ENCODE peak calls at places on chromosomes 7 and 10, in nine cellular contexts. B is RWPE2; V is HCT116; S is PC-3; W is suprapubic skin; M is CD8-positive, alpha-beta memory T cell; L is substantia nigra; X is A549; T is iPS DF 6.9. E is an unnamed sample.

GRCh38 chr7:100689230-100690135 is 4.6 kb downstream of the GIGYF1 start:
- DNase-seq in B (no peak), V (no peak), S (no peak), W (no peak), M (no peak), L (no peak), X (no peak), T (no peak), E (no peak)

GRCh38 chr10:91043173-91043910 is 122.5 kb upstream of the ANKRD1 start:
- DNase-seq in B (no peak), V (peak), S (peak), W (no peak), M (no peak), L (no peak), X (peak), T (no peak), E (no peak)

GRCh38 chr10:89904755-89905154 is 203.4 kb downstream of the KIF20B start:
- DNase-seq in B (no peak), V (no peak), S (peak), W (no peak), M (no peak), L (no peak), X (no peak), T (no peak), E (no peak)

GRCh38 chr10:127293640-127294039 is 97.2 kb upstream of the INSYN2A start:
- DNase-seq in B (no peak), V (no peak), S (no peak), W (no peak), M (no peak), L (no peak), X (no peak), T (no peak), E (peak)

GRCh38 chr7:37732880-37733279 is 49.3 kb downstream of the GPR141 start:
- DNase-seq in B (no peak), V (no peak), S (peak), W (no peak), M (no peak), L (no peak), X (no peak), T (no peak), E (no peak)

GRCh38 chr10:43048301-43049051 is 28.4 kb upstream of the RET start:
- DNase-seq in B (peak), V (no peak), S (no peak), W (peak), M (no peak), L (no peak), X (no peak), T (no peak), E (peak)

GRCh38 chr10:97584798-97585438 is 729 bp downstream of the HOGA1 start:
- DNase-seq in B (no peak), V (no peak), S (no peak), W (no peak), M (no peak), L (no peak), X (no peak), T (no peak), E (no peak)

GRCh38 chr10:7159928-7160327 is 250.9 kb downstream of the SFMBT2 start:
- DNase-seq in B (no peak), V (no peak), S (no peak), W (no peak), M (no peak), L (no peak), X (no peak), T (no peak), E (no peak)

GRCh38 chr7:85274452-85274851 is 87.6 kb upstream of the SEMA3D start:
- DNase-seq in B (no peak), V (no peak), S (no peak), W (no peak), M (no peak), L (no peak), X (no peak), T (no peak), E (no peak)

GRCh38 chr7:127876393-127876792 is 154.8 kb downstream of the LRRC4 start:
- DNase-seq in B (no peak), V (no peak), S (no peak), W (no peak), M (no peak), L (no peak), X (no peak), T (no peak), E (no peak)

GRCh38 chr10:28266449-28267224 is 36.2 kb downstream of the MPP7 start:
- DNase-seq in B (no peak), V (no peak), S (no peak), W (no peak), M (no peak), L (no peak), X (no peak), T (no peak), E (no peak)
- H3K27ac ChIP-seq in B (no peak), V (no peak), S (no peak), W (no peak), M (no peak), L (no peak), X (no peak), T (no peak), E (no peak)

GRCh38 chr7:117019786-117020604 is 66.7 kb downstream of the ST7 start:
- DNase-seq in B (peak), V (peak), S (peak), W (no peak), M (no peak), L (peak), X (peak), T (no peak), E (peak)

GRCh38 chr7:117021960-117022359 is 68.7 kb downstream of the ST7 start:
- DNase-seq in B (no peak), V (no peak), S (no peak), W (no peak), M (no peak), L (no peak), X (no peak), T (no peak), E (no peak)

GRCh38 chr7:117019287-117019686 is 66.0 kb downstream of the ST7 start:
- DNase-seq in B (no peak), V (peak), S (peak), W (no peak), M (no peak), L (no peak), X (no peak), T (no peak), E (no peak)

GRCh38 chr7:117021366-117021765 is 68.1 kb downstream of the ST7 start:
- DNase-seq in B (no peak), V (no peak), S (no peak), W (no peak), M (no peak), L (no peak), X (no peak), T (no peak), E (no peak)

DNA sequence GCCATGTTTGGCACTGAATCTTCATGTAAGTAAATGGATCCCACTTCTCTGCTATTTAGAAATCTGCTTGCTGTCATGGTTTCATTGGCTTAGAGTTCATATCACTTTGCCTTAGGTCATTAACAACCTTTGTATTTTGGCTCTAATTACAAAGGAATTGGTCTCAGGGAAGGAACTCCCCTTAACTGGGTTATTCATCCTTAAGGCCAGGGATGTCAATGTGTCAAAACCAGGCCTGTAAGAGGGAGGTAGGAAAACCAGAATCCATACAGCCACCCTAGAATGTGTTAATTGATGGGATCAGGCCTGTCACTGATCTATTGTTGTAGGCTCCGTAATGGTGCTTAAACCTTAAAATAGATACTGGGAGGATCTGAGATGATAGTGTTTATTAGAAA is 67.3 kb downstream of the ST7 start:
- DNase-seq in B (no peak), V (no peak), S (no peak), W (no peak), M (no peak), L (no peak), X (no peak), T (no peak), E (no peak)
- H3K27ac ChIP-seq in B (no peak), V (no peak), S (no peak), W (no peak), M (no peak), L (peak), X (peak), T (no peak), E (peak)

DNA sequence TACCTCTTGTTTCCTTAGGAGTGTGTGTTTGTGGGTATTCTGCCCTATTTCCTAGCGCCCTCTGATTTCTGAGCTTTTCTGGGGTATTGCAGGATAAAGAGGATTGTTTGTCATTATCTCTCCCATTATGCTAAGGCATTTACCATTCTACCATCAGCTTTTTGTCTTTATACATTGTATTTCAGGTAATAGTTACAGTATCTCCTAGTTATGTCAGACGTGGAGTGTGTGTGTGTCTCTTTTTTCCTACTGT is 6.9 kb downstream of the RSBN1L start:
- DNase-seq in B (no peak), V (no peak), S (no peak), W (no peak), M (no peak), L (no peak), X (no peak), T (no peak), E (no peak)
- H3K27ac ChIP-seq in B (no peak), V (no peak), S (no peak), W (no peak), M (no peak), L (no peak), X (no peak), T (no peak), E (no peak)

DNA sequence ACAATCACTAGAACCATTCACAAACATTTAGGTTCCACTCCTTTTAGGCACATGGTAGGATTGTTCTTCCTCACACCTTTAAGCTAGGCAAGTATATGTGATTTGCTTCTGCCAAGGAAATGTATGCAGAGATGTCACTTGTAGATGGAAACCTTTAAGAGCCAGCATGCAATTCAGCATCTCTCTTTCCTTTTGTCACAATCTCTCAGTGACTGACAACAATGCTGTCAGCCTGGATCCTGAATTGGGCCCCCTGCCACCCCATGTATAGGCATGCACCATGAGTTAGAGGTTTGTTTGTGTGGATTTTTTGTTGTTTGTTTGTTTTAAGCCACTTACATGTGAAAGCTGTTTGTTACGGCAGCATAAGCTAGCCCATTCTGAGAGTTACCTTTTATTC is 169.6 kb upstream of the PDE1C start:
- DNase-seq in B (no peak), V (no peak), S (no peak), W (no peak), M (no peak), L (no peak), X (no peak), T (no peak), E (peak)
- H3K27ac ChIP-seq in B (no peak), V (no peak), S (no peak), W (no peak), M (no peak), L (no peak), X (no peak), T (no peak), E (no peak)

GRCh38 chr7:98300595-98301372 is 19.3 kb downstream of the BRI3 start:
- DNase-seq in B (no peak), V (no peak), S (no peak), W (no peak), M (no peak), L (no peak), X (no peak), T (no peak), E (no peak)
- H3K27ac ChIP-seq in B (no peak), V (no peak), S (no peak), W (no peak), M (no peak), L (no peak), X (no peak), T (no peak), E (no peak)

GRCh38 chr7:94632338-94633024 is 23.5 kb downstream of the SGCE start:
- DNase-seq in B (no peak), V (no peak), S (peak), W (no peak), M (no peak), L (no peak), X (peak), T (no peak), E (no peak)

GRCh38 chr7:94633025-94633341 is 22.9 kb downstream of the SGCE start:
- DNase-seq in B (no peak), V (no peak), S (no peak), W (no peak), M (no peak), L (no peak), X (no peak), T (no peak), E (no peak)

GRCh38 chr7:94635687-94636086 is 20.2 kb downstream of the SGCE start:
- DNase-seq in B (no peak), V (no peak), S (no peak), W (no peak), M (no peak), L (no peak), X (no peak), T (no peak), E (no peak)

GRCh38 chr7:94630855-94631254 is 25.1 kb downstream of the SGCE start:
- DNase-seq in B (no peak), V (no peak), S (no peak), W (no peak), M (no peak), L (no peak), X (no peak), T (no peak), E (no peak)
- H3K27ac ChIP-seq in B (no peak), V (no peak), S (no peak), W (no peak), M (no peak), L (no peak), X (no peak), T (no peak), E (no peak)

E was measured in coronary artery.